ENCODE peak calls at places on chromosomes 7 and 10, in four cellular contexts. One of them, this sample, is unnamed. For H3K4me1, the result is how much of the 10 kb centered on the place peaks cover.

GRCh38 chr7:53351681-53352080 is 316.2 kb downstream of the POM121L12 start:
- DNase-seq in endothelial cell of umbilical vein: no peak
- DNase-seq in tibial artery: no peak
- DNase-seq in PC-3: no peak
- DNase-seq in this sample: no peak

GRCh38 chr10:120632047-120632446 is 175.0 kb downstream of the PLPP4 start:
- DNase-seq in endothelial cell of umbilical vein: peak
- DNase-seq in tibial artery: no peak
- DNase-seq in PC-3: peak
- DNase-seq in this sample: no peak

GRCh38 chr10:44898665-44899064 is 12.5 kb upstream of the TMEM72 start:
- DNase-seq in endothelial cell of umbilical vein: no peak
- DNase-seq in tibial artery: peak
- DNase-seq in PC-3: no peak
- DNase-seq in this sample: no peak

GRCh38 chr7:74481458-74482324 is 28.0 kb downstream of the GTF2IRD1 start:
- DNase-seq in endothelial cell of umbilical vein: peak
- DNase-seq in tibial artery: no peak
- DNase-seq in PC-3: no peak
- DNase-seq in this sample: no peak

GRCh38 chr7:7695418-7695817 is 23.0 kb downstream of the RPA3 start:
- DNase-seq in endothelial cell of umbilical vein: no peak
- DNase-seq in tibial artery: no peak
- DNase-seq in PC-3: no peak
- DNase-seq in this sample: no peak

GRCh38 chr10:132860527-132860926 is 74.6 kb upstream of the NKX6-2 start:
- DNase-seq in endothelial cell of umbilical vein: no peak
- DNase-seq in tibial artery: peak
- DNase-seq in PC-3: no peak
- DNase-seq in this sample: peak

GRCh38 chr10:68074404-68074774 is 694 bp downstream of the HERC4 start:
- DNase-seq in endothelial cell of umbilical vein: no peak
- DNase-seq in tibial artery: no peak
- DNase-seq in PC-3: no peak
- DNase-seq in this sample: no peak

GRCh38 chr10:123897146-123897545 is 5.5 kb upstream of the CPXM2 start:
- DNase-seq in endothelial cell of umbilical vein: no peak
- DNase-seq in tibial artery: no peak
- DNase-seq in PC-3: no peak
- DNase-seq in this sample: no peak

GRCh38 chr7:50595538-50596102 is 30.4 kb upstream of the DDC start:
- DNase-seq in endothelial cell of umbilical vein: peak
- DNase-seq in tibial artery: no peak
- DNase-seq in PC-3: peak
- DNase-seq in this sample: no peak

GRCh38 chr7:124084024-124084423 is 51.2 kb upstream of the TMEM229A start:
- DNase-seq in endothelial cell of umbilical vein: peak
- DNase-seq in tibial artery: no peak
- DNase-seq in PC-3: no peak
- DNase-seq in this sample: no peak

GRCh38 chr7:2873686-2874551 is 29.8 kb upstream of the GNA12 start:
- DNase-seq in endothelial cell of umbilical vein: peak
- DNase-seq in tibial artery: no peak
- DNase-seq in PC-3: peak
- DNase-seq in this sample: peak

GRCh38 chr10:44069573-44069972 is 315.3 kb downstream of the CXCL12 start:
- DNase-seq in endothelial cell of umbilical vein: no peak
- DNase-seq in tibial artery: no peak
- DNase-seq in PC-3: no peak
- DNase-seq in this sample: no peak

GRCh38 chr7:171364-171904 is 20.9 kb upstream of the FAM20C start:
- DNase-seq in endothelial cell of umbilical vein: no peak
- DNase-seq in tibial artery: no peak
- DNase-seq in PC-3: no peak
- DNase-seq in this sample: no peak

GRCh38 chr7:78220754-78221153 is 422.2 kb downstream of the PHTF2 start:
- DNase-seq in endothelial cell of umbilical vein: no peak
- DNase-seq in tibial artery: no peak
- DNase-seq in PC-3: no peak
- DNase-seq in this sample: no peak

GRCh38 chr10:110192552-110192951 is 14.9 kb upstream of the MXI1 start:
- DNase-seq in endothelial cell of umbilical vein: no peak
- DNase-seq in tibial artery: no peak
- DNase-seq in PC-3: no peak
- DNase-seq in this sample: no peak

GRCh38 chr10:123157210-123157609 is 3.0 kb downstream of the BUB3 start:
- DNase-seq in endothelial cell of umbilical vein: peak
- DNase-seq in tibial artery: no peak
- DNase-seq in PC-3: peak
- DNase-seq in this sample: no peak

GRCh38 chr10:96673318-96674099 is 46.8 kb downstream of the PIK3AP1 start:
- DNase-seq in endothelial cell of umbilical vein: peak
- DNase-seq in tibial artery: no peak
- DNase-seq in PC-3: no peak
- DNase-seq in this sample: no peak

GRCh38 chr7:127940365-127941160 is 90.7 kb downstream of the LRRC4 start:
- DNase-seq in endothelial cell of umbilical vein: no peak
- DNase-seq in tibial artery: no peak
- DNase-seq in PC-3: no peak
- DNase-seq in this sample: no peak

GRCh38 chr7:132311747-132312146 is 264.5 kb downstream of the PLXNA4 start:
- DNase-seq in endothelial cell of umbilical vein: no peak
- DNase-seq in tibial artery: no peak
- DNase-seq in PC-3: no peak
- DNase-seq in this sample: no peak

GRCh38 chr10:80407836-80408197 is 534 bp upstream of the PRXL2A start:
- DNase-seq in endothelial cell of umbilical vein: peak
- DNase-seq in tibial artery: no peak
- DNase-seq in PC-3: no peak
- DNase-seq in this sample: no peak

GRCh38 chr7:158239290-158239981 is 348.2 kb downstream of the PTPRN2 start:
- DNase-seq in endothelial cell of umbilical vein: no peak
- DNase-seq in tibial artery: no peak
- DNase-seq in PC-3: peak
- DNase-seq in this sample: no peak

GRCh38 chr7:158244430-158244829 is 343.2 kb downstream of the PTPRN2 start:
- DNase-seq in endothelial cell of umbilical vein: no peak
- DNase-seq in tibial artery: no peak
- DNase-seq in PC-3: no peak
- DNase-seq in this sample: no peak

GRCh38 chr7:158238616-158239289 is 348.9 kb downstream of the PTPRN2 start:
- DNase-seq in endothelial cell of umbilical vein: no peak
- DNase-seq in tibial artery: no peak
- DNase-seq in PC-3: no peak
- DNase-seq in this sample: no peak

GRCh38 chr7:158240801-158241200 is 346.8 kb downstream of the PTPRN2 start:
- DNase-seq in endothelial cell of umbilical vein: no peak
- DNase-seq in tibial artery: no peak
- DNase-seq in PC-3: no peak
- DNase-seq in this sample: no peak

DNA sequence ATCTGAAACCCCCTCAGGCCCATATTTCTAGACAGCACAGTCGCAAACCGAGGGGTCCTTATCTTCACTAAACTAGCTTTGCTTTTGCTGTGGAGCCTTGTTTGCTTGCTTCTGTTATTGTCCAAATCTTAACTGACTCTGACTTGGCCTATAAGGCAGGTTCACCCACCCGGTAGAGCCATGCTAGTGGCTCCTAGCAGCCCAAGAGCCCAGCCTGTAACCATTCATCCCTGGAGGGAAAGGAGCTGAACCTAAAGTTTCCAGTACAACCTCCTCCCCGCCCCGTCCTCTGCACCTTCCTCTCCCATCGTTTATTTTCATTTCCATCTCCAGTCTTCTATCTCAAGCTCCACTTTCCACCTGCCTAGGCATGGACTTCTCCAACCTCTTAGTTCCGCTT is 345.7 kb downstream of the PTPRN2 start:
- DNase-seq in endothelial cell of umbilical vein: no peak
- DNase-seq in tibial artery: no peak
- DNase-seq in PC-3: no peak
- DNase-seq in this sample: no peak
- H3K4me1 ChIP-seq in endothelial cell of umbilical vein: under half
- H3K4me1 ChIP-seq in tibial artery: under half
- H3K4me1 ChIP-seq in PC-3: under half
- H3K4me1 ChIP-seq in this sample: under half

GRCh38 chr10:69324583-69324982 is 46.3 kb downstream of the HK1 start:
- DNase-seq in endothelial cell of umbilical vein: no peak
- DNase-seq in tibial artery: no peak
- DNase-seq in PC-3: no peak
- DNase-seq in this sample: no peak

GRCh38 chr10:69321037-69321715 is 42.9 kb downstream of the HK1 start:
- DNase-seq in endothelial cell of umbilical vein: no peak
- DNase-seq in tibial artery: no peak
- DNase-seq in PC-3: no peak
- DNase-seq in this sample: no peak

GRCh38 chr10:69326692-69327091 is 48.4 kb downstream of the HK1 start:
- DNase-seq in endothelial cell of umbilical vein: no peak
- DNase-seq in tibial artery: no peak
- DNase-seq in PC-3: no peak
- DNase-seq in this sample: no peak

GRCh38 chr10:69321865-69322264 is 43.6 kb downstream of the HK1 start:
- DNase-seq in endothelial cell of umbilical vein: peak
- DNase-seq in tibial artery: no peak
- DNase-seq in PC-3: no peak
- DNase-seq in this sample: no peak

DNA sequence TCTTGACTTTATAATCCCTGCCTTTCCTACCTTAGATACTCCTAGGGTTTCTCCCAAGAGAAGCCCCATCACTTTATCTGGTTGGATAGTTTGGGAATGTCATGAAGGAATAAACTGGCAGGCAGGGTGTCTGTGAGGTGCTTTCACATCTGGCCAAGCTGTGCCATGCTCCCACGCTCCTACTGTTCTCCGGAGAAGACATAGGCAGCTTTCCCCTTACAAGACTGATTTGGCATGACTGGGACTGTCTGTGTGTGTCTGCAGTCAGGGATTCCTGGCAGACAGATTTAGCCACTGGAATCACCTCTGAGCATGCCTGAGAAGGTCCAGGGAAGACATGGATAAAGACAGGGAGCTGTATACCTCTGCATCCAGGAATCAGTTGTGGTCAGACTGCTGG is 45.3 kb downstream of the HK1 start:
- DNase-seq in endothelial cell of umbilical vein: no peak
- DNase-seq in tibial artery: no peak
- DNase-seq in PC-3: no peak
- DNase-seq in this sample: no peak
- H3K4me1 ChIP-seq in endothelial cell of umbilical vein: under half
- H3K4me1 ChIP-seq in tibial artery: under half
- H3K4me1 ChIP-seq in PC-3: under half
- H3K4me1 ChIP-seq in this sample: half or more

GRCh38 chr7:150479023-150479716 is 28.7 kb downstream of the GIMAP8 start:
- DNase-seq in endothelial cell of umbilical vein: no peak
- DNase-seq in tibial artery: no peak
- DNase-seq in PC-3: peak
- DNase-seq in this sample: no peak
- H3K4me1 ChIP-seq in endothelial cell of umbilical vein: under half
- H3K4me1 ChIP-seq in tibial artery: under half
- H3K4me1 ChIP-seq in PC-3: under half
- H3K4me1 ChIP-seq in this sample: under half

GRCh38 chr10:71714592-71714991 is 5.0 kb downstream of the C10orf105 start:
- DNase-seq in endothelial cell of umbilical vein: no peak
- DNase-seq in tibial artery: no peak
- DNase-seq in PC-3: no peak
- DNase-seq in this sample: no peak
- H3K4me1 ChIP-seq in endothelial cell of umbilical vein: under half
- H3K4me1 ChIP-seq in tibial artery: under half
- H3K4me1 ChIP-seq in PC-3: under half
- H3K4me1 ChIP-seq in this sample: under half

GRCh38 chr10:34864156-34865075 is 49.3 kb upstream of the PARD3 start:
- DNase-seq in endothelial cell of umbilical vein: no peak
- DNase-seq in tibial artery: no peak
- DNase-seq in PC-3: no peak
- DNase-seq in this sample: no peak

GRCh38 chr10:34859170-34859569 is 44.1 kb upstream of the PARD3 start:
- DNase-seq in endothelial cell of umbilical vein: no peak
- DNase-seq in tibial artery: no peak
- DNase-seq in PC-3: peak
- DNase-seq in this sample: no peak

GRCh38 chr10:34858003-34858402 is 42.9 kb upstream of the PARD3 start:
- DNase-seq in endothelial cell of umbilical vein: no peak
- DNase-seq in tibial artery: no peak
- DNase-seq in PC-3: no peak
- DNase-seq in this sample: no peak

GRCh38 chr10:34862892-34863291 is 47.8 kb upstream of the PARD3 start:
- DNase-seq in endothelial cell of umbilical vein: no peak
- DNase-seq in tibial artery: no peak
- DNase-seq in PC-3: peak
- DNase-seq in this sample: no peak

GRCh38 chr10:34861293-34862004 is 46.4 kb upstream of the PARD3 start:
- DNase-seq in endothelial cell of umbilical vein: no peak
- DNase-seq in tibial artery: no peak
- DNase-seq in PC-3: peak
- DNase-seq in this sample: no peak
- H3K4me1 ChIP-seq in endothelial cell of umbilical vein: under half
- H3K4me1 ChIP-seq in tibial artery: under half
- H3K4me1 ChIP-seq in PC-3: under half
- H3K4me1 ChIP-seq in this sample: under half

GRCh38 chr7:55060085-55060484 is 41.3 kb downstream of the EGFR start:
- DNase-seq in endothelial cell of umbilical vein: no peak
- DNase-seq in tibial artery: no peak
- DNase-seq in PC-3: no peak
- DNase-seq in this sample: no peak
- H3K4me1 ChIP-seq in endothelial cell of umbilical vein: under half
- H3K4me1 ChIP-seq in tibial artery: under half
- H3K4me1 ChIP-seq in PC-3: under half
- H3K4me1 ChIP-seq in this sample: half or more

GRCh38 chr7:116218051-116218645 is 7.8 kb downstream of the TES start:
- DNase-seq in endothelial cell of umbilical vein: peak
- DNase-seq in tibial artery: no peak
- DNase-seq in PC-3: peak
- DNase-seq in this sample: no peak

GRCh38 chr7:116222501-116222900 is 12.2 kb downstream of the TES start:
- DNase-seq in endothelial cell of umbilical vein: no peak
- DNase-seq in tibial artery: no peak
- DNase-seq in PC-3: no peak
- DNase-seq in this sample: no peak

GRCh38 chr7:116218747-116219146 is 8.4 kb downstream of the TES start:
- DNase-seq in endothelial cell of umbilical vein: no peak
- DNase-seq in tibial artery: no peak
- DNase-seq in PC-3: no peak
- DNase-seq in this sample: no peak

GRCh38 chr7:116216956-116217570 is 6.7 kb downstream of the TES start:
- DNase-seq in endothelial cell of umbilical vein: peak
- DNase-seq in tibial artery: no peak
- DNase-seq in PC-3: peak
- DNase-seq in this sample: no peak

GRCh38 chr7:116219288-116219687 is 8.9 kb downstream of the TES start:
- DNase-seq in endothelial cell of umbilical vein: no peak
- DNase-seq in tibial artery: no peak
- DNase-seq in PC-3: no peak
- DNase-seq in this sample: no peak
- H3K4me1 ChIP-seq in endothelial cell of umbilical vein: under half
- H3K4me1 ChIP-seq in tibial artery: under half
- H3K4me1 ChIP-seq in PC-3: half or more
- H3K4me1 ChIP-seq in this sample: half or more

This sample was measured in RWPE2.